ENCODE peak calls at places on chromosomes 7 and 10, in nine cellular contexts. One of them, this sample, is unnamed.

GRCh38 chr10:58143944-58144343 is 123.8 kb downstream of the IPMK start:
- DNase-seq in CD4-positive, alpha-beta T cell: no peak
- DNase-seq in osteoblast: no peak
- DNase-seq in A549: no peak
- DNase-seq in heart left ventricle: no peak
- DNase-seq in upper lobe of right lung: no peak
- DNase-seq in SK-N-SH: no peak
- DNase-seq in sigmoid colon: no peak
- DNase-seq in heart right ventricle: no peak
- DNase-seq in this sample: no peak

GRCh38 chr10:62960416-62960815 is 144.2 kb upstream of the EGR2 start:
- DNase-seq in A549: no peak
- DNase-seq in CD4-positive, alpha-beta T cell: no peak
- DNase-seq in sigmoid colon: no peak
- DNase-seq in upper lobe of right lung: no peak
- DNase-seq in heart right ventricle: no peak
- DNase-seq in SK-N-SH: no peak
- DNase-seq in heart left ventricle: no peak
- DNase-seq in osteoblast: no peak
- DNase-seq in this sample: no peak

GRCh38 chr7:158274404-158274811 is 313.2 kb downstream of the PTPRN2 start:
- DNase-seq in sigmoid colon: peak
- DNase-seq in heart left ventricle: no peak
- DNase-seq in heart right ventricle: no peak
- DNase-seq in upper lobe of right lung: no peak
- DNase-seq in osteoblast: peak
- DNase-seq in SK-N-SH: peak
- DNase-seq in CD4-positive, alpha-beta T cell: no peak
- DNase-seq in A549: no peak
- DNase-seq in this sample: no peak

GRCh38 chr7:2196381-2197378 is 36.1 kb downstream of the MAD1L1 start:
- DNase-seq in osteoblast: peak
- DNase-seq in sigmoid colon: no peak
- DNase-seq in upper lobe of right lung: peak
- DNase-seq in heart left ventricle: no peak
- DNase-seq in SK-N-SH: no peak
- DNase-seq in heart right ventricle: no peak
- DNase-seq in CD4-positive, alpha-beta T cell: no peak
- DNase-seq in A549: no peak
- DNase-seq in this sample: no peak

GRCh38 chr10:86970152-86970886 is 2.0 kb downstream of the ADIRF start:
- DNase-seq in heart left ventricle: peak
- DNase-seq in osteoblast: peak
- DNase-seq in SK-N-SH: no peak
- DNase-seq in A549: no peak
- DNase-seq in heart right ventricle: peak
- DNase-seq in CD4-positive, alpha-beta T cell: no peak
- DNase-seq in sigmoid colon: peak
- DNase-seq in upper lobe of right lung: peak
- DNase-seq in this sample: no peak

GRCh38 chr7:156116514-156116913 is 304.3 kb upstream of the SHH start:
- DNase-seq in heart right ventricle: no peak
- DNase-seq in sigmoid colon: no peak
- DNase-seq in osteoblast: no peak
- DNase-seq in SK-N-SH: no peak
- DNase-seq in heart left ventricle: no peak
- DNase-seq in CD4-positive, alpha-beta T cell: no peak
- DNase-seq in A549: no peak
- DNase-seq in upper lobe of right lung: no peak
- DNase-seq in this sample: no peak

GRCh38 chr10:101001225-101002035 is 1.8 kb downstream of the LZTS2 start:
- DNase-seq in heart left ventricle: peak
- DNase-seq in upper lobe of right lung: peak
- DNase-seq in A549: no peak
- DNase-seq in heart right ventricle: peak
- DNase-seq in CD4-positive, alpha-beta T cell: no peak
- DNase-seq in SK-N-SH: peak
- DNase-seq in osteoblast: peak
- DNase-seq in sigmoid colon: peak
- DNase-seq in this sample: peak

GRCh38 chr7:156028521-156028920 is 216.3 kb upstream of the SHH start:
- DNase-seq in SK-N-SH: no peak
- DNase-seq in upper lobe of right lung: no peak
- DNase-seq in osteoblast: no peak
- DNase-seq in heart left ventricle: no peak
- DNase-seq in sigmoid colon: no peak
- DNase-seq in heart right ventricle: no peak
- DNase-seq in A549: no peak
- DNase-seq in CD4-positive, alpha-beta T cell: no peak
- DNase-seq in this sample: no peak

GRCh38 chr10:72754275-72755032 is 62.5 kb downstream of the MCU start:
- DNase-seq in sigmoid colon: no peak
- DNase-seq in A549: no peak
- DNase-seq in SK-N-SH: no peak
- DNase-seq in upper lobe of right lung: no peak
- DNase-seq in CD4-positive, alpha-beta T cell: no peak
- DNase-seq in heart left ventricle: no peak
- DNase-seq in osteoblast: no peak
- DNase-seq in heart right ventricle: no peak
- DNase-seq in this sample: no peak

GRCh38 chr10:63761243-63761642 is 240.0 kb downstream of the REEP3 start:
- DNase-seq in heart right ventricle: no peak
- DNase-seq in heart left ventricle: no peak
- DNase-seq in CD4-positive, alpha-beta T cell: no peak
- DNase-seq in SK-N-SH: no peak
- DNase-seq in osteoblast: no peak
- DNase-seq in sigmoid colon: no peak
- DNase-seq in A549: peak
- DNase-seq in upper lobe of right lung: no peak
- DNase-seq in this sample: no peak

GRCh38 chr10:76998451-76998850 is 639.2 kb downstream of the KCNMA1 start:
- DNase-seq in heart left ventricle: no peak
- DNase-seq in SK-N-SH: no peak
- DNase-seq in heart right ventricle: no peak
- DNase-seq in upper lobe of right lung: no peak
- DNase-seq in osteoblast: no peak
- DNase-seq in A549: no peak
- DNase-seq in CD4-positive, alpha-beta T cell: no peak
- DNase-seq in sigmoid colon: no peak
- DNase-seq in this sample: no peak

GRCh38 chr10:35934637-35934995 is 292.5 kb upstream of the FZD8 start:
- DNase-seq in sigmoid colon: no peak
- DNase-seq in heart left ventricle: no peak
- DNase-seq in heart right ventricle: no peak
- DNase-seq in A549: no peak
- DNase-seq in osteoblast: no peak
- DNase-seq in upper lobe of right lung: no peak
- DNase-seq in SK-N-SH: no peak
- DNase-seq in CD4-positive, alpha-beta T cell: no peak
- DNase-seq in this sample: no peak

GRCh38 chr10:81116201-81116600 is 578.5 kb downstream of the SH2D4B start:
- DNase-seq in upper lobe of right lung: no peak
- DNase-seq in osteoblast: no peak
- DNase-seq in CD4-positive, alpha-beta T cell: no peak
- DNase-seq in heart left ventricle: no peak
- DNase-seq in SK-N-SH: no peak
- DNase-seq in A549: no peak
- DNase-seq in heart right ventricle: no peak
- DNase-seq in sigmoid colon: no peak
- DNase-seq in this sample: no peak

GRCh38 chr7:96246972-96247371 is 74.9 kb downstream of the SLC25A13 start:
- DNase-seq in heart right ventricle: no peak
- DNase-seq in osteoblast: no peak
- DNase-seq in upper lobe of right lung: no peak
- DNase-seq in sigmoid colon: no peak
- DNase-seq in heart left ventricle: no peak
- DNase-seq in A549: no peak
- DNase-seq in SK-N-SH: no peak
- DNase-seq in CD4-positive, alpha-beta T cell: no peak
- DNase-seq in this sample: no peak

GRCh38 chr7:157516911-157517781 is 180.3 kb downstream of the DNAJB6 start:
- DNase-seq in sigmoid colon: peak
- DNase-seq in SK-N-SH: no peak
- DNase-seq in A549: no peak
- DNase-seq in heart right ventricle: no peak
- DNase-seq in CD4-positive, alpha-beta T cell: no peak
- DNase-seq in osteoblast: peak
- DNase-seq in upper lobe of right lung: peak
- DNase-seq in heart left ventricle: no peak
- DNase-seq in this sample: no peak

GRCh38 chr10:23343591-23344225 is 889 bp downstream of the C10orf67 start:
- DNase-seq in heart left ventricle: peak
- DNase-seq in upper lobe of right lung: peak
- DNase-seq in CD4-positive, alpha-beta T cell: no peak
- DNase-seq in osteoblast: peak
- DNase-seq in SK-N-SH: peak
- DNase-seq in A549: peak
- DNase-seq in heart right ventricle: peak
- DNase-seq in sigmoid colon: peak
- DNase-seq in this sample: no peak

GRCh38 chr7:2886900-2887299 is 42.8 kb upstream of the GNA12 start:
- DNase-seq in heart right ventricle: peak
- DNase-seq in upper lobe of right lung: no peak
- DNase-seq in A549: peak
- DNase-seq in heart left ventricle: no peak
- DNase-seq in SK-N-SH: peak
- DNase-seq in CD4-positive, alpha-beta T cell: peak
- DNase-seq in osteoblast: peak
- DNase-seq in sigmoid colon: no peak
- DNase-seq in this sample: no peak

GRCh38 chr7:46854958-46855473 is 726.9 kb downstream of the TNS3 start:
- DNase-seq in upper lobe of right lung: no peak
- DNase-seq in CD4-positive, alpha-beta T cell: no peak
- DNase-seq in SK-N-SH: no peak
- DNase-seq in heart left ventricle: no peak
- DNase-seq in A549: peak
- DNase-seq in heart right ventricle: no peak
- DNase-seq in osteoblast: no peak
- DNase-seq in sigmoid colon: no peak
- DNase-seq in this sample: no peak

DNA sequence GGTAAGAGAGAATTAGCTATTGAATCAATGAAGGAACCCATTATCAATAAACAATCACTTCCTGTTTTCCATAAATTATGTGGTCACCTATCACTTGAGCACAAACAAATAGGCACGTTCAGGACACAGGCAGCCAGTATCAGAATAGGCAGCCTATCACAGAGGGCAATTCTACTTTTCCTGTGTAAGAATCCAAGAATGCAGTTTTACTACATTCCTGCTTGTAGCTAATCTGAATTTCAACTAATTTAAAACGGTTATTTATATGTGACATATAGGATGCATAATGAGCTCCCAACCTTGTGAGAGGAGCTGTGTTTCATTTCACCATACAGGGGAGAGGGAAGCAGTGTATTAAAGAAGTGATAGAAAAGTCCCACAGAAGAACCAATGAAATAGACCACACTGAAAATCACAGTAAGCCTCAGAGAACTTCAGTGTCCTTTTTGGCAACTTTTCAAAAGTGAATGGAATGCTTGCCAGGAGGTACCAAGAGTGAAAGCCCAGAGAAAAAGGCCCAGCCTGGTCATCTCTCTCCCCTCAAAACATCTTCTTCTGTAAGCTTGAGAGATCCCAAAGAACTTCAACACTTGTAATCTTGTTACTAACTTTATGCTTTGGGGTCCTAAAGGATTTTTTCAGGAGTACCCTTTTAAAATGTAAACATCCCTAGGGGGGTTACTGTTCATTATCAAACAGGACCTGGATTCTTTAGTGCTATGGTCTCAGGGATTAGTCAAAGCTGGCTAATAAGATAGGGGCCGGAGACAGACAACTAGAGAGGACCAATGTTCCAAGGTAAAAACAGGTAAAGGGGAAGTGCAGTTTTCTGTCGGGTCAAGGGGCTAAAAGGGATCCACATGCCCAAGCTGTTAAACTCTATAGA is 1.3 kb downstream of the IMMP2L start:
- DNase-seq in sigmoid colon: no peak
- DNase-seq in heart left ventricle: no peak
- DNase-seq in heart right ventricle: no peak
- DNase-seq in CD4-positive, alpha-beta T cell: no peak
- DNase-seq in A549: peak
- DNase-seq in SK-N-SH: peak
- DNase-seq in upper lobe of right lung: no peak
- DNase-seq in osteoblast: no peak
- DNase-seq in this sample: no peak
- TF ChIP-seq CTCF in sigmoid colon: no peak
- TF ChIP-seq CTCF in heart left ventricle: no peak
- TF ChIP-seq CTCF in heart right ventricle: no peak
- TF ChIP-seq CTCF in CD4-positive, alpha-beta T cell: no peak
- TF ChIP-seq CTCF in A549: no peak
- TF ChIP-seq CTCF in SK-N-SH: no peak
- TF ChIP-seq CTCF in upper lobe of right lung: no peak
- TF ChIP-seq CTCF in osteoblast: no peak
- TF ChIP-seq CTCF in this sample: no peak

DNA sequence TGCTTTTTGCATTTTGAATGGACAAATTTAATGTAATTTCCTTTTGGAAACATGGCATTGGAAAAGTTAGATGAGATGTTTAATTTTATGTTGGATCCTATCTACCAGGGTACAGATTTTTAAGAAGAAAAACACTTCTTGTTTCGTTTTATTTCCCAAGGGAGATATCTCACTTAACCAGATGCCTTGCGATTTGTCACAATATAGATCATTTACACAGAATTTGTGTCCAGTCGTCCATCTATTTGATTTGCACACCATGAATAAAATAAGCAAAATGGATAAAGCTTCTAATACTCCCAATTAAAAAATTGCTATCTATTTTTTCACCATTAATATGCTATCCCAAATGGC is 25.7 kb downstream of the HDAC9 start:
- DNase-seq in heart right ventricle: no peak
- DNase-seq in upper lobe of right lung: no peak
- DNase-seq in SK-N-SH: no peak
- DNase-seq in CD4-positive, alpha-beta T cell: no peak
- DNase-seq in sigmoid colon: no peak
- DNase-seq in osteoblast: no peak
- DNase-seq in heart left ventricle: no peak
- DNase-seq in A549: no peak
- DNase-seq in this sample: no peak
- H3K27ac ChIP-seq in heart right ventricle: peak
- H3K27ac ChIP-seq in upper lobe of right lung: no peak
- H3K27ac ChIP-seq in SK-N-SH: peak
- H3K27ac ChIP-seq in CD4-positive, alpha-beta T cell: no peak
- H3K27ac ChIP-seq in sigmoid colon: no peak
- H3K27ac ChIP-seq in osteoblast: peak
- H3K27ac ChIP-seq in heart left ventricle: peak
- H3K27ac ChIP-seq in A549: no peak
- H3K27ac ChIP-seq in this sample: peak

GRCh38 chr7:106178593-106179134 is 66.6 kb upstream of the SYPL1 start:
- DNase-seq in upper lobe of right lung: no peak
- DNase-seq in heart right ventricle: no peak
- DNase-seq in sigmoid colon: no peak
- DNase-seq in heart left ventricle: no peak
- DNase-seq in CD4-positive, alpha-beta T cell: no peak
- DNase-seq in SK-N-SH: no peak
- DNase-seq in osteoblast: peak
- DNase-seq in A549: peak
- DNase-seq in this sample: no peak
- TF ChIP-seq CTCF in upper lobe of right lung: no peak
- TF ChIP-seq CTCF in heart right ventricle: peak
- TF ChIP-seq CTCF in sigmoid colon: no peak
- TF ChIP-seq CTCF in heart left ventricle: peak
- TF ChIP-seq CTCF in CD4-positive, alpha-beta T cell: no peak
- TF ChIP-seq CTCF in SK-N-SH: peak
- TF ChIP-seq CTCF in osteoblast: peak
- TF ChIP-seq CTCF in A549: peak
- TF ChIP-seq CTCF in this sample: no peak

GRCh38 chr10:120505056-120505455 is 48.0 kb downstream of the PLPP4 start:
- DNase-seq in sigmoid colon: no peak
- DNase-seq in SK-N-SH: no peak
- DNase-seq in upper lobe of right lung: no peak
- DNase-seq in heart left ventricle: no peak
- DNase-seq in heart right ventricle: no peak
- DNase-seq in CD4-positive, alpha-beta T cell: no peak
- DNase-seq in osteoblast: no peak
- DNase-seq in A549: no peak
- DNase-seq in this sample: no peak
- H3K27ac ChIP-seq in sigmoid colon: no peak
- H3K27ac ChIP-seq in SK-N-SH: peak
- H3K27ac ChIP-seq in upper lobe of right lung: no peak
- H3K27ac ChIP-seq in heart left ventricle: no peak
- H3K27ac ChIP-seq in heart right ventricle: no peak
- H3K27ac ChIP-seq in CD4-positive, alpha-beta T cell: no peak
- H3K27ac ChIP-seq in osteoblast: peak
- H3K27ac ChIP-seq in A549: no peak
- H3K27ac ChIP-seq in this sample: no peak

This sample was measured in thoracic aorta.